ENCODE peak calls at places on chromosomes 5 and 9, in six cellular contexts. U, M, V, Q, P and F are unnamed samples.

GRCh38 chr5:107388111-107388861 is 282.5 kb downstream of the EFNA5 start:
- DNase-seq in M (no peak), V (no peak), P (no peak), Q (no peak), U (no peak), F (no peak)

GRCh38 chr5:109690456-109691247 is 925 bp downstream of the MAN2A1 start:
- DNase-seq in U (peak), V (peak), M (peak), Q (peak), P (peak), F (peak)

GRCh38 chr9:106980551-106981101 is 117.7 kb downstream of the ZNF462 start:
- DNase-seq in V (no peak), U (no peak), P (no peak), Q (no peak), M (no peak), F (no peak)

GRCh38 chr9:87883990-87884389 is 1.3 kb downstream of the SPATA31E1 start:
- DNase-seq in P (no peak), Q (no peak), V (no peak), M (no peak), U (no peak), F (no peak)

GRCh38 chr5:38831909-38832308 is 13.9 kb upstream of the OSMR start:
- DNase-seq in V (no peak), U (no peak), M (no peak), P (no peak), Q (no peak), F (no peak)

GRCh38 chr5:40441733-40442132 is 238.0 kb upstream of the PTGER4 start:
- DNase-seq in V (no peak), P (no peak), M (no peak), Q (no peak), U (no peak), F (no peak)

GRCh38 chr5:149381986-149382338 is 2.9 kb upstream of the IL17B start:
- DNase-seq in Q (peak), M (peak), U (peak), V (peak), P (peak), F (peak)

GRCh38 chr9:11821541-11821940 is 871.6 kb upstream of the TYRP1 start:
- DNase-seq in M (no peak), U (no peak), P (no peak), Q (no peak), V (no peak), F (no peak)

GRCh38 chr5:177370488-177371119 is 12.9 kb downstream of the RGS14 start:
- DNase-seq in V (peak), M (peak), Q (peak), P (peak), U (peak), F (peak)
- TF ChIP-seq CTCF in V (peak), M (peak), Q (no peak), P (peak), U (no peak), F (peak)

DNA sequence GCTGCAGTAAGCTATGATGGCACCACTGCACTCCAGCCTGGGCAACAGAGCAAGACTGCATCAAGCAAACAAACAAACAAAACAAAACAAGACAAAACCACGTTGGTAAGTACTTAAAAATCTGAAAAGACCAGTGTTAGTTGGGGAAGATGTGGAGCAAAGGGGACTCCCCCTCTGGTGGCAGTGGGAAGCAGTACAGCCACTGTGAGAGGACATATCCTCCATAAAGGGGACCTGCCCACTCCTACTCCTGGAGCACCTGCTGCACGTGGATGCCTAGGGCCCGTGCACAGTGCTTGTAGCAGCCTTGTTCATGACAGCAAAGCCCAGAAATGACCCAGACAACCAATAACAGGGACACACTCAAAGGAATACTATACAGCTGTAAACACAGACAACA is 17.0 kb upstream of the IPPK start:
- DNase-seq in Q (no peak), U (no peak), V (no peak), P (no peak), M (no peak), F (no peak)
- TF ChIP-seq CTCF in Q (no peak), U (no peak), V (no peak), P (peak), M (no peak), F (no peak)

GRCh38 chr9:5072871-5073270 is 87.8 kb downstream of the JAK2 start:
- DNase-seq in U (no peak), V (no peak), M (peak), Q (no peak), P (no peak), F (no peak)

DNA sequence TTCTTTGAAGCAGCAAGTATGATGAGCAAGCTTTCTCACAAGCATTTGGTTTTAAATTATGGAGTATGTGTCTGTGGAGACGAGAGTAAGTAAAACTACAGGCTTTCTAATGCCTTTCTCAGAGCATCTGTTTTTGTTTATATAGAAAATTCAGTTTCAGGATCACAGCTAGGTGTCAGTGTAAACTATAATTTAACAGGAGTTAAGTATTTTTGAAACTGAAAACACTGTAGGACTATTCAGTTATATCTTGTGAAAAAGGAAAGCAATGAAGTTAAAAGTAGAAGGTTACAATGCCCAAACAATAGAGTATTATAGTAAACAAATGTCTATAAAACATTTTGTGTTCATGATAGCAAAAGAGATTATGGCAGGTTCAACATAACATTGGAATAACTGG is 88.6 kb downstream of the JAK2 start:
- DNase-seq in Q (no peak), P (no peak), M (no peak), V (no peak), U (no peak), F (no peak)
- TF ChIP-seq CTCF in Q (no peak), P (no peak), M (no peak), V (no peak), U (no peak), F (no peak)

GRCh38 chr5:7917130-7918123 is 48.5 kb downstream of the MTRR start:
- DNase-seq in P (no peak), Q (no peak), V (no peak), M (no peak), U (no peak), F (no peak)
- TF ChIP-seq CTCF in P (no peak), Q (no peak), V (no peak), M (no peak), U (no peak), F (no peak)

DNA sequence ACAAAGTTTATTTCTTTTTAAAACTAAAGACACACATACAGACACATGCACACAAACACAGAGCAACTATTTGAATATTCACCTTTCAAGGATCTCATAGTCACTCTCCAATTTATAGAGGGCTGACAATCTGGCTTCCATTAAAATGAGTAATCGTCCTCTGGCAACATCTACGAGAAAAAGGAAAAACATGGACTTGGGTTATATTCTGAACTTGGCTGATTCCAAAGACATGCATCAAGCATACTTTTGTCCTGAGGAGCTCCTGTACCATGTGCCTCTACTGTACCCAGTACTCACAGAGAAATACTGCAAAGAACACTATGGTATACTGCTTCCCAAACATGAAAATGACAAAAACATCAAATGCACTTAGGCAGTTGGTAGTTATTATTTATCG is 15.4 kb downstream of the IARS1 start:
- DNase-seq in P (no peak), U (no peak), V (no peak), Q (no peak), M (no peak), F (no peak)
- TF ChIP-seq CTCF in P (no peak), U (no peak), V (no peak), Q (no peak), M (no peak), F (no peak)

GRCh38 chr9:1604942-1605560 is 410.1 kb upstream of the SMARCA2 start:
- DNase-seq in Q (no peak), P (no peak), U (no peak), V (no peak), M (no peak), F (no peak)
- TF ChIP-seq CTCF in Q (no peak), P (peak), U (no peak), V (peak), M (no peak), F (peak)

GRCh38 chr9:132241483-132241839 is 79.6 kb downstream of the NTNG2 start:
- DNase-seq in M (no peak), Q (no peak), U (no peak), P (no peak), V (no peak), F (no peak)

GRCh38 chr9:132239518-132239917 is 77.7 kb downstream of the NTNG2 start:
- DNase-seq in P (no peak), U (no peak), Q (no peak), M (no peak), V (no peak), F (no peak)

GRCh38 chr9:132241840-132242620 is 80.2 kb downstream of the NTNG2 start:
- DNase-seq in V (no peak), U (peak), M (peak), Q (peak), P (no peak), F (peak)

GRCh38 chr9:132239999-132240859 is 78.4 kb downstream of the NTNG2 start:
- DNase-seq in V (no peak), Q (peak), U (no peak), P (no peak), M (no peak), F (no peak)

DNA sequence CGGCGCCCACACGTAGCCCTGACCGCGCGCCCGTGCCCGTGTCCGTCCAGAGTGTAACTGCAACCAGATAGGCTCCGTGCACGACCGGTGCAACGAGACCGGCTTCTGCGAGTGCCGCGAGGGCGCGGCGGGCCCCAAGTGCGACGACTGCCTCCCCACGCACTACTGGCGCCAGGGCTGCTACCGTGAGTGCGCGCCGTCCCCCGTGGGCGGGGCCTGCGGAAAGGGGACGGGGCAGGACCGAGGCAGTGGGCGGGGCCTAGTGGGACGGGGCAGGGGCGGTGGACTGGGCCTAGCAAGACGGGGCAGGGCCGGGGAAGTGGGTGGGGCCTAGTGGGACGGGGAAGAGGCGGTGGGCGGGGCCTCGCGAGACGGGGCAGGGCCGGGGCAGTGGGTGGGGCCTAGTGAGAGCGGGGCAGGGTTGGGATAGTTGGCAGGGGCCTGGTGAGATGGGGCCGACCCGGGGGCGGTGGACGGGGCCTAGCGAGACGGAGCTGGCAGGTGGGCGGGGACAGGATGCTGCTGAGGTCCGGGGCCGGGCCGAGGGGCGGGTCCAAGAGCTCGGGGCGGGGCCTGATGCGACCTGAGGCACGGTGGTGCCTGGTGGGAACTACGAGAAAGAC is 79.1 kb downstream of the NTNG2 start:
- DNase-seq in V (peak), U (peak), P (peak), M (peak), Q (peak), F (peak)
- TF ChIP-seq CTCF in V (no peak), U (no peak), P (no peak), M (no peak), Q (no peak), F (no peak)

GRCh38 chr5:163505475-163506457 is at the start of gene MAT2B:
- DNase-seq in Q (peak), M (peak), V (peak), U (peak), P (peak), F (peak)
- TF ChIP-seq CTCF in Q (peak), M (peak), V (peak), U (peak), P (peak), F (no peak)